ENCODE peak calls at places on chromosomes 12 and 14, in ten cellular contexts. One of them, this sample, is unnamed.

GRCh38 chr14:47678157-47678556 is 2.8 kb upstream of the MDGA2 start:
- ATAC-seq in left lung: no peak
- ATAC-seq in lower lobe of right lung: no peak
- ATAC-seq in activated CD8-positive, alpha-beta T cell treated with anti-CD3 and anti-CD28 coated beads for 36 hours: no peak
- ATAC-seq in natural killer cell: no peak
- ATAC-seq in body of pancreas: no peak
- ATAC-seq in mucosa of descending colon: no peak
- ATAC-seq in WTC11: peak; percentile 10
- ATAC-seq in pancreas: no peak
- ATAC-seq in psoas muscle: no peak
- ATAC-seq in this sample: no peak

GRCh38 chr12:113405687-113406086 is 2.0 kb upstream of the SDS start:
- ATAC-seq in left lung: no peak
- ATAC-seq in lower lobe of right lung: no peak
- ATAC-seq in activated CD8-positive, alpha-beta T cell treated with anti-CD3 and anti-CD28 coated beads for 36 hours: no peak
- ATAC-seq in natural killer cell: no peak
- ATAC-seq in body of pancreas: no peak
- ATAC-seq in mucosa of descending colon: no peak
- ATAC-seq in WTC11: no peak
- ATAC-seq in pancreas: no peak
- ATAC-seq in psoas muscle: no peak
- ATAC-seq in this sample: no peak

GRCh38 chr12:85036736-85037135 is 585 bp downstream of the LRRIQ1 start:
- ATAC-seq in left lung: peak; percentile 39
- ATAC-seq in lower lobe of right lung: peak; percentile 43
- ATAC-seq in activated CD8-positive, alpha-beta T cell treated with anti-CD3 and anti-CD28 coated beads for 36 hours: no peak
- ATAC-seq in natural killer cell: no peak
- ATAC-seq in body of pancreas: no peak
- ATAC-seq in mucosa of descending colon: no peak
- ATAC-seq in WTC11: no peak
- ATAC-seq in pancreas: peak; percentile 47
- ATAC-seq in psoas muscle: no peak
- ATAC-seq in this sample: no peak

GRCh38 chr14:69696633-69697557 is 70.0 kb upstream of the SRSF5 start:
- ATAC-seq in left lung: peak; percentile 19
- ATAC-seq in lower lobe of right lung: no peak
- ATAC-seq in activated CD8-positive, alpha-beta T cell treated with anti-CD3 and anti-CD28 coated beads for 36 hours: peak; percentile 90
- ATAC-seq in natural killer cell: peak; percentile 89
- ATAC-seq in body of pancreas: no peak
- ATAC-seq in mucosa of descending colon: peak; percentile 23
- ATAC-seq in WTC11: no peak
- ATAC-seq in pancreas: peak; percentile 5
- ATAC-seq in psoas muscle: peak; percentile 68
- ATAC-seq in this sample: no peak

GRCh38 chr12:62472472-62472871 is 5.8 kb downstream of the MON2 start:
- ATAC-seq in left lung: no peak
- ATAC-seq in lower lobe of right lung: no peak
- ATAC-seq in activated CD8-positive, alpha-beta T cell treated with anti-CD3 and anti-CD28 coated beads for 36 hours: no peak
- ATAC-seq in natural killer cell: no peak
- ATAC-seq in body of pancreas: no peak
- ATAC-seq in mucosa of descending colon: peak; percentile 45
- ATAC-seq in WTC11: peak; percentile 87
- ATAC-seq in pancreas: no peak
- ATAC-seq in psoas muscle: peak; percentile 90
- ATAC-seq in this sample: no peak

GRCh38 chr14:68952544-68953535 is 26.3 kb downstream of the ACTN1 start:
- ATAC-seq in left lung: peak; percentile 45
- ATAC-seq in lower lobe of right lung: peak; percentile 25
- ATAC-seq in activated CD8-positive, alpha-beta T cell treated with anti-CD3 and anti-CD28 coated beads for 36 hours: peak; percentile 67
- ATAC-seq in natural killer cell: no peak
- ATAC-seq in body of pancreas: no peak
- ATAC-seq in mucosa of descending colon: no peak
- ATAC-seq in WTC11: no peak
- ATAC-seq in pancreas: no peak
- ATAC-seq in psoas muscle: no peak
- ATAC-seq in this sample: peak; percentile 36

GRCh38 chr14:46820291-46820690 is 168.7 kb upstream of the RPL10L start:
- ATAC-seq in left lung: no peak
- ATAC-seq in lower lobe of right lung: no peak
- ATAC-seq in activated CD8-positive, alpha-beta T cell treated with anti-CD3 and anti-CD28 coated beads for 36 hours: no peak
- ATAC-seq in natural killer cell: no peak
- ATAC-seq in body of pancreas: no peak
- ATAC-seq in mucosa of descending colon: no peak
- ATAC-seq in WTC11: no peak
- ATAC-seq in pancreas: no peak
- ATAC-seq in psoas muscle: no peak
- ATAC-seq in this sample: no peak

GRCh38 chr12:123104809-123105208 is 46.1 kb downstream of the PITPNM2 start:
- ATAC-seq in left lung: no peak
- ATAC-seq in lower lobe of right lung: no peak
- ATAC-seq in activated CD8-positive, alpha-beta T cell treated with anti-CD3 and anti-CD28 coated beads for 36 hours: no peak
- ATAC-seq in natural killer cell: no peak
- ATAC-seq in body of pancreas: no peak
- ATAC-seq in mucosa of descending colon: no peak
- ATAC-seq in WTC11: peak; percentile 25
- ATAC-seq in pancreas: no peak
- ATAC-seq in psoas muscle: no peak
- ATAC-seq in this sample: no peak

GRCh38 chr14:104094056-104094708 is 8.7 kb downstream of the ASPG start:
- ATAC-seq in left lung: no peak
- ATAC-seq in lower lobe of right lung: peak; percentile 1
- ATAC-seq in activated CD8-positive, alpha-beta T cell treated with anti-CD3 and anti-CD28 coated beads for 36 hours: no peak
- ATAC-seq in natural killer cell: no peak
- ATAC-seq in body of pancreas: no peak
- ATAC-seq in mucosa of descending colon: peak; percentile 10
- ATAC-seq in WTC11: peak; percentile 38
- ATAC-seq in pancreas: no peak
- ATAC-seq in psoas muscle: no peak
- ATAC-seq in this sample: no peak

GRCh38 chr12:114835031-114835430 is 151.1 kb upstream of the TBX3 start:
- ATAC-seq in left lung: no peak
- ATAC-seq in lower lobe of right lung: no peak
- ATAC-seq in activated CD8-positive, alpha-beta T cell treated with anti-CD3 and anti-CD28 coated beads for 36 hours: no peak
- ATAC-seq in natural killer cell: no peak
- ATAC-seq in body of pancreas: no peak
- ATAC-seq in mucosa of descending colon: no peak
- ATAC-seq in WTC11: no peak
- ATAC-seq in pancreas: no peak
- ATAC-seq in psoas muscle: no peak
- ATAC-seq in this sample: no peak

DNA sequence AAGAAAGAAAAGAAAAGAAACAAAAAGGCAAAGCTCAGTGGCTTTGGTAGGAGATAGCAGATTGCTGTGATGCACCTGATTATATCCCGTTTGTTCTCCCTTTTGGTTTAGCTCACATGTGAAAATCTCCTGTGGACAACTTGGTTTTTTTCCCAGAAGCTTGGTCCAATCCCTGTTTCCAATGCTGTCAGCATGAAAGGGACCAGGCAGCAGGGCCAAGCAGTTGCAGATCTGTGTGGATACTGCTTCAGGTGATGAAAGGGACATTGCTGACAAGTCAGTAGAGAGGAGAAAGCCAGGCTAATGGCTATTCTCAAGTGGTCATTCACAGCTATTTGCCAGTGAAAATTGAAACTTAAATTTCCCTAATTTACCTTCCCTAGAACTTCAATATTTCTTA is 18.8 kb upstream of the SLCO1A2 start:
- ATAC-seq in left lung: no peak
- ATAC-seq in lower lobe of right lung: peak; percentile 26
- ATAC-seq in activated CD8-positive, alpha-beta T cell treated with anti-CD3 and anti-CD28 coated beads for 36 hours: no peak
- ATAC-seq in natural killer cell: no peak
- ATAC-seq in body of pancreas: no peak
- ATAC-seq in mucosa of descending colon: no peak
- ATAC-seq in WTC11: peak; percentile 65
- ATAC-seq in pancreas: no peak
- ATAC-seq in psoas muscle: no peak
- ATAC-seq in this sample: no peak
- TF ChIP-seq CTCF in left lung: no peak
- TF ChIP-seq CTCF in lower lobe of right lung: no peak
- TF ChIP-seq CTCF in activated CD8-positive, alpha-beta T cell treated with anti-CD3 and anti-CD28 coated beads for 36 hours: no peak
- TF ChIP-seq CTCF in natural killer cell: no peak
- TF ChIP-seq CTCF in body of pancreas: no peak
- TF ChIP-seq CTCF in mucosa of descending colon: no peak
- TF ChIP-seq CTCF in WTC11: no peak
- TF ChIP-seq CTCF in pancreas: no peak
- TF ChIP-seq CTCF in psoas muscle: no peak
- TF ChIP-seq CTCF in this sample: no peak

GRCh38 chr14:74508292-74508731 is 14.7 kb downstream of the ISCA2 start:
- ATAC-seq in left lung: no peak
- ATAC-seq in lower lobe of right lung: no peak
- ATAC-seq in activated CD8-positive, alpha-beta T cell treated with anti-CD3 and anti-CD28 coated beads for 36 hours: no peak
- ATAC-seq in natural killer cell: no peak
- ATAC-seq in body of pancreas: no peak
- ATAC-seq in mucosa of descending colon: no peak
- ATAC-seq in WTC11: peak; percentile 92
- ATAC-seq in pancreas: no peak
- ATAC-seq in psoas muscle: no peak
- ATAC-seq in this sample: no peak
- TF ChIP-seq CTCF in left lung: no peak
- TF ChIP-seq CTCF in lower lobe of right lung: no peak
- TF ChIP-seq CTCF in activated CD8-positive, alpha-beta T cell treated with anti-CD3 and anti-CD28 coated beads for 36 hours: no peak
- TF ChIP-seq CTCF in natural killer cell: no peak
- TF ChIP-seq CTCF in body of pancreas: no peak
- TF ChIP-seq CTCF in mucosa of descending colon: no peak
- TF ChIP-seq CTCF in WTC11: no peak
- TF ChIP-seq CTCF in pancreas: no peak
- TF ChIP-seq CTCF in psoas muscle: no peak
- TF ChIP-seq CTCF in this sample: no peak

GRCh38 chr14:89851031-89851430 is 103.5 kb downstream of the EFCAB11 start:
- ATAC-seq in left lung: no peak
- ATAC-seq in lower lobe of right lung: no peak
- ATAC-seq in activated CD8-positive, alpha-beta T cell treated with anti-CD3 and anti-CD28 coated beads for 36 hours: no peak
- ATAC-seq in natural killer cell: no peak
- ATAC-seq in body of pancreas: no peak
- ATAC-seq in mucosa of descending colon: peak; percentile 19
- ATAC-seq in WTC11: no peak
- ATAC-seq in pancreas: no peak
- ATAC-seq in psoas muscle: no peak
- ATAC-seq in this sample: no peak

GRCh38 chr14:89845346-89845745 is 109.2 kb downstream of the EFCAB11 start:
- ATAC-seq in left lung: peak; percentile 22
- ATAC-seq in lower lobe of right lung: no peak
- ATAC-seq in activated CD8-positive, alpha-beta T cell treated with anti-CD3 and anti-CD28 coated beads for 36 hours: no peak
- ATAC-seq in natural killer cell: no peak
- ATAC-seq in body of pancreas: no peak
- ATAC-seq in mucosa of descending colon: no peak
- ATAC-seq in WTC11: no peak
- ATAC-seq in pancreas: no peak
- ATAC-seq in psoas muscle: no peak
- ATAC-seq in this sample: no peak

GRCh38 chr14:89844508-89844907 is 110.0 kb downstream of the EFCAB11 start:
- ATAC-seq in left lung: no peak
- ATAC-seq in lower lobe of right lung: no peak
- ATAC-seq in activated CD8-positive, alpha-beta T cell treated with anti-CD3 and anti-CD28 coated beads for 36 hours: no peak
- ATAC-seq in natural killer cell: no peak
- ATAC-seq in body of pancreas: no peak
- ATAC-seq in mucosa of descending colon: no peak
- ATAC-seq in WTC11: peak; percentile 23
- ATAC-seq in pancreas: no peak
- ATAC-seq in psoas muscle: no peak
- ATAC-seq in this sample: no peak

GRCh38 chr14:89849931-89850330 is 104.6 kb downstream of the EFCAB11 start:
- ATAC-seq in left lung: no peak
- ATAC-seq in lower lobe of right lung: no peak
- ATAC-seq in activated CD8-positive, alpha-beta T cell treated with anti-CD3 and anti-CD28 coated beads for 36 hours: no peak
- ATAC-seq in natural killer cell: no peak
- ATAC-seq in body of pancreas: no peak
- ATAC-seq in mucosa of descending colon: no peak
- ATAC-seq in WTC11: peak; percentile 39
- ATAC-seq in pancreas: no peak
- ATAC-seq in psoas muscle: no peak
- ATAC-seq in this sample: no peak

DNA sequence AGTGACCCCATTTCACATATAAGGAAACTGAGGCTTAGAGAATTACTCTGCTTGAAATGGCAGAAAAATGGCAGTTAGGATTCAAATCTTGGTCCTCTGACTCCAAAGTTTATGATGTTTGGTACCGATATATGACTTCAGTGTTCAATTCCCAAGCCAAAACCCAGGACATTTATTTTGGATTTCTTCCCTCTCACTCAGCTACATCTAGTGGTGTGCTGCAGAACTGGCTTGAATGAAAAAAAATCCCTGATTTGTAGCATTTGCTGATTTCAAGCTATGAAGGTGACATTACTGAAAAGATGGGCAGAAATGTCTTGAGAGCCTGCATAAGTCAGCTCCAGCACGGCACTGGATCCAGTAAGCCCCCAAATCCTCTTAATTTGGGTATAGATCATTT is 106.4 kb downstream of the EFCAB11 start:
- ATAC-seq in left lung: no peak
- ATAC-seq in lower lobe of right lung: no peak
- ATAC-seq in activated CD8-positive, alpha-beta T cell treated with anti-CD3 and anti-CD28 coated beads for 36 hours: no peak
- ATAC-seq in natural killer cell: no peak
- ATAC-seq in body of pancreas: no peak
- ATAC-seq in mucosa of descending colon: no peak
- ATAC-seq in WTC11: no peak
- ATAC-seq in pancreas: no peak
- ATAC-seq in psoas muscle: no peak
- ATAC-seq in this sample: no peak
- TF ChIP-seq CTCF in left lung: no peak
- TF ChIP-seq CTCF in lower lobe of right lung: no peak
- TF ChIP-seq CTCF in activated CD8-positive, alpha-beta T cell treated with anti-CD3 and anti-CD28 coated beads for 36 hours: no peak
- TF ChIP-seq CTCF in natural killer cell: no peak
- TF ChIP-seq CTCF in body of pancreas: no peak
- TF ChIP-seq CTCF in mucosa of descending colon: no peak
- TF ChIP-seq CTCF in WTC11: no peak
- TF ChIP-seq CTCF in pancreas: no peak
- TF ChIP-seq CTCF in psoas muscle: no peak
- TF ChIP-seq CTCF in this sample: peak; percentile 42

GRCh38 chr12:2401040-2401439 is 348.3 kb downstream of the CACNA1C start:
- ATAC-seq in left lung: no peak
- ATAC-seq in lower lobe of right lung: no peak
- ATAC-seq in activated CD8-positive, alpha-beta T cell treated with anti-CD3 and anti-CD28 coated beads for 36 hours: no peak
- ATAC-seq in natural killer cell: no peak
- ATAC-seq in body of pancreas: no peak
- ATAC-seq in mucosa of descending colon: no peak
- ATAC-seq in WTC11: no peak
- ATAC-seq in pancreas: no peak
- ATAC-seq in psoas muscle: no peak
- ATAC-seq in this sample: no peak

GRCh38 chr12:2397356-2398045 is 344.7 kb downstream of the CACNA1C start:
- ATAC-seq in left lung: no peak
- ATAC-seq in lower lobe of right lung: no peak
- ATAC-seq in activated CD8-positive, alpha-beta T cell treated with anti-CD3 and anti-CD28 coated beads for 36 hours: no peak
- ATAC-seq in natural killer cell: no peak
- ATAC-seq in body of pancreas: no peak
- ATAC-seq in mucosa of descending colon: no peak
- ATAC-seq in WTC11: no peak
- ATAC-seq in pancreas: no peak
- ATAC-seq in psoas muscle: no peak
- ATAC-seq in this sample: no peak

GRCh38 chr12:2403221-2403976 is 350.6 kb downstream of the CACNA1C start:
- ATAC-seq in left lung: no peak
- ATAC-seq in lower lobe of right lung: no peak
- ATAC-seq in activated CD8-positive, alpha-beta T cell treated with anti-CD3 and anti-CD28 coated beads for 36 hours: peak; percentile 42
- ATAC-seq in natural killer cell: no peak
- ATAC-seq in body of pancreas: no peak
- ATAC-seq in mucosa of descending colon: no peak
- ATAC-seq in WTC11: peak; percentile 32
- ATAC-seq in pancreas: no peak
- ATAC-seq in psoas muscle: no peak
- ATAC-seq in this sample: no peak

GRCh38 chr12:2405039-2405438 is 352.3 kb downstream of the CACNA1C start:
- ATAC-seq in left lung: no peak
- ATAC-seq in lower lobe of right lung: no peak
- ATAC-seq in activated CD8-positive, alpha-beta T cell treated with anti-CD3 and anti-CD28 coated beads for 36 hours: no peak
- ATAC-seq in natural killer cell: no peak
- ATAC-seq in body of pancreas: no peak
- ATAC-seq in mucosa of descending colon: no peak
- ATAC-seq in WTC11: no peak
- ATAC-seq in pancreas: no peak
- ATAC-seq in psoas muscle: no peak
- ATAC-seq in this sample: no peak

GRCh38 chr12:2402180-2402579 is 349.4 kb downstream of the CACNA1C start:
- ATAC-seq in left lung: no peak
- ATAC-seq in lower lobe of right lung: no peak
- ATAC-seq in activated CD8-positive, alpha-beta T cell treated with anti-CD3 and anti-CD28 coated beads for 36 hours: no peak
- ATAC-seq in natural killer cell: no peak
- ATAC-seq in body of pancreas: no peak
- ATAC-seq in mucosa of descending colon: no peak
- ATAC-seq in WTC11: no peak
- ATAC-seq in pancreas: no peak
- ATAC-seq in psoas muscle: no peak
- ATAC-seq in this sample: no peak
- TF ChIP-seq CTCF in left lung: no peak
- TF ChIP-seq CTCF in lower lobe of right lung: no peak
- TF ChIP-seq CTCF in activated CD8-positive, alpha-beta T cell treated with anti-CD3 and anti-CD28 coated beads for 36 hours: no peak
- TF ChIP-seq CTCF in natural killer cell: no peak
- TF ChIP-seq CTCF in body of pancreas: no peak
- TF ChIP-seq CTCF in mucosa of descending colon: no peak
- TF ChIP-seq CTCF in WTC11: no peak
- TF ChIP-seq CTCF in pancreas: no peak
- TF ChIP-seq CTCF in psoas muscle: no peak
- TF ChIP-seq CTCF in this sample: no peak

This sample was measured in gastroesophageal sphincter.